ENCODE peak calls at places on chromosomes 3 and 15, in eight cellular contexts. L is activated CD4-positive, CD25-positive, alpha-beta regulatory T cell treated with anti-CD3 and anti-CD28 coated beads, Interleukin-2, amount 50 U/mL, for 72 hours; W is NCI-H526; Z is NCI-H460; R is activated T-cell treated with anti-CD3 and anti-CD28 coated beads, Interleukin-2, amount 50 U/mL, for 24 hours; E is COR-L47; M is ELF-1; O is WTC11. N is an unnamed sample.

GRCh38 chr3:164879201-164879600 is 199.1 kb downstream of the SI start:
- DNase-seq in R (no peak), M (no peak), L (no peak), W (no peak), Z (no peak), E (no peak), O (no peak), N (no peak)

GRCh38 chr3:5347486-5347885 is 160.0 kb downstream of the EDEM1 start:
- DNase-seq in O (no peak), E (peak; percentile 33), M (no peak), L (no peak), W (no peak), Z (no peak), R (no peak), N (no peak)

GRCh38 chr3:105608623-105609022 is 241.9 kb downstream of the ALCAM start:
- DNase-seq in L (no peak), Z (no peak), W (no peak), E (no peak), M (peak; percentile 32), O (peak; percentile 11), R (no peak), N (no peak)

GRCh38 chr3:11290743-11291680 is 18.8 kb downstream of the ATG7 start:
- DNase-seq in Z (no peak), E (no peak), R (no peak), L (no peak), W (no peak), M (no peak), O (no peak), N (no peak)

GRCh38 chr3:43644443-43644842 is 22.6 kb upstream of the ANO10 start:
- DNase-seq in W (no peak), M (peak; percentile 46), Z (no peak), E (no peak), R (no peak), L (no peak), O (no peak), N (no peak)

GRCh38 chr15:96020133-96020532 is 310.4 kb upstream of the NR2F2 start:
- DNase-seq in Z (no peak), O (no peak), W (no peak), L (no peak), E (no peak), R (no peak), M (no peak), N (no peak)

GRCh38 chr3:21729888-21730459 is 21.0 kb downstream of the ZNF385D start:
- DNase-seq in R (no peak), O (no peak), L (no peak), W (no peak), Z (no peak), M (no peak), E (no peak), N (no peak)

GRCh38 chr3:130480736-130481135 is 36.2 kb upstream of the COL6A6 start:
- DNase-seq in Z (peak; percentile 17), O (peak; percentile 53), M (peak; percentile 80), W (no peak), R (no peak), L (no peak), E (no peak), N (peak; percentile 26)

GRCh38 chr15:99343836-99344551 is 92.7 kb downstream of the LRRC28 start:
- DNase-seq in W (no peak), R (peak; percentile 50), Z (no peak), O (peak; percentile 66), M (peak; percentile 43), L (no peak), E (no peak), N (no peak)

GRCh38 chr3:142152349-142152748 is 3.0 kb upstream of the TFDP2 start:
- DNase-seq in O (peak; percentile 38), R (no peak), L (no peak), Z (no peak), W (no peak), M (no peak), E (no peak), N (no peak)

GRCh38 chr3:192940129-192940528 is 22.5 kb upstream of the MB21D2 start:
- DNase-seq in L (no peak), R (no peak), W (no peak), E (no peak), O (no peak), Z (no peak), M (no peak), N (no peak)

GRCh38 chr15:84910928-84911623 is 26.6 kb downstream of the SLC28A1 start:
- DNase-seq in W (no peak), R (no peak), Z (no peak), O (no peak), E (no peak), L (no peak), M (peak; percentile 65), N (no peak)

N was measured in HCT116.